ENCODE peak calls at places on chromosomes 12 and 14, in seven cellular contexts. O, W, F, P, Q, Z and D are unnamed samples.

GRCh38 chr12:26268841-26269553 is 73.6 kb downstream of the SSPN start:
- DNase-seq in O (no peak), W (no peak), F (no peak), P (no peak), Q (no peak), Z (no peak), D (no peak)

GRCh38 chr12:53232641-53233538 is 881 bp upstream of the RARG start:
- DNase-seq in O (peak; percentile 70), W (no peak), F (peak; percentile 86), P (no peak), Q (peak; percentile 75), Z (peak; percentile 64), D (no peak)

GRCh38 chr12:25976289-25976688 is 17.8 kb downstream of the RASSF8 start:
- DNase-seq in O (no peak), W (no peak), F (no peak), P (no peak), Q (no peak), Z (no peak), D (no peak)

GRCh38 chr12:51850081-51850932 is 1.8 kb upstream of the FIGNL2 start:
- DNase-seq in O (no peak), W (no peak), F (no peak), P (no peak), Q (no peak), Z (no peak), D (no peak)

GRCh38 chr14:59126714-59127436 is 61.6 kb upstream of the DAAM1 start:
- DNase-seq in O (peak; percentile 67), W (peak; percentile 91), F (peak; percentile 56), P (peak; percentile 3), Q (peak; percentile 64), Z (peak; percentile 52), D (no peak)

GRCh38 chr12:32549675-32550079 is 129.4 kb upstream of the DNM1L start:
- DNase-seq in O (peak; percentile 16), W (no peak), F (no peak), P (no peak), Q (no peak), Z (no peak), D (no peak)

GRCh38 chr14:86203843-86204242 is 673.9 kb downstream of the FLRT2 start:
- DNase-seq in O (no peak), W (no peak), F (no peak), P (no peak), Q (no peak), Z (no peak), D (no peak)

GRCh38 chr14:103854017-103854808 is 6.8 kb upstream of the PPP1R13B start:
- DNase-seq in O (no peak), W (no peak), F (peak; percentile 15), P (no peak), Q (no peak), Z (no peak), D (no peak)

GRCh38 chr12:30989754-30990153 is 63.2 kb downstream of the TSPAN11 start:
- DNase-seq in O (peak; percentile 83), W (no peak), F (peak; percentile 92), P (peak; percentile 68), Q (peak; percentile 67), Z (peak; percentile 57), D (no peak)

GRCh38 chr12:51139292-51139844 is 33.6 kb downstream of the TFCP2 start:
- DNase-seq in O (no peak), W (no peak), F (no peak), P (no peak), Q (no peak), Z (no peak), D (no peak)

GRCh38 chr14:88228519-88229236 is 94.4 kb downstream of the KCNK10 start:
- DNase-seq in O (no peak), W (no peak), F (no peak), P (no peak), Q (no peak), Z (no peak), D (no peak)

GRCh38 chr12:127485528-127485927 is 781.4 kb upstream of the TMEM132C start:
- DNase-seq in O (peak; percentile 40), W (peak; percentile 22), F (no peak), P (peak; percentile 42), Q (no peak), Z (no peak), D (peak; percentile 78)

GRCh38 chr12:80778005-80778541 is 61.4 kb downstream of the MYF5 start:
- DNase-seq in O (no peak), W (peak; percentile 53), F (no peak), P (peak; percentile 64), Q (peak; percentile 10), Z (no peak), D (peak; percentile 67)

GRCh38 chr12:52608161-52608560 is 6.9 kb upstream of the KRT72 start:
- DNase-seq in O (no peak), W (no peak), F (no peak), P (no peak), Q (no peak), Z (no peak), D (no peak)

GRCh38 chr12:69055706-69056105 is 122.7 kb upstream of the CPM start:
- DNase-seq in O (no peak), W (no peak), F (no peak), P (no peak), Q (no peak), Z (no peak), D (no peak)

GRCh38 chr14:37565550-37565949 is 29.5 kb downstream of the FOXA1 start:
- DNase-seq in O (peak; percentile 39), W (no peak), F (peak; percentile 33), P (no peak), Q (no peak), Z (no peak), D (no peak)

GRCh38 chr14:82710257-82710841 is 1176.7 kb upstream of the SEL1L start:
- DNase-seq in O (peak; percentile 76), W (peak; percentile 39), F (peak; percentile 8), P (peak; percentile 4), Q (peak; percentile 38), Z (peak; percentile 13), D (peak; percentile 24)

GRCh38 chr14:93019367-93019843 is 96.3 kb downstream of the ITPK1 start:
- DNase-seq in O (no peak), W (no peak), F (no peak), P (no peak), Q (no peak), Z (no peak), D (no peak)

GRCh38 chr12:8860165-8860961 is 37.9 kb downstream of the A2ML1 start:
- DNase-seq in O (peak; percentile 91), W (no peak), F (peak; percentile 77), P (no peak), Q (peak; percentile 33), Z (no peak), D (no peak)

GRCh38 chr12:77577756-77578155 is 252.9 kb upstream of the NAV3 start:
- DNase-seq in O (no peak), W (no peak), F (no peak), P (no peak), Q (no peak), Z (no peak), D (no peak)

GRCh38 chr12:116135209-116135930 is 142.1 kb downstream of the MED13L start:
- DNase-seq in O (no peak), W (no peak), F (no peak), P (peak; percentile 42), Q (peak; percentile 44), Z (peak; percentile 28), D (peak; percentile 34)

GRCh38 chr14:69685217-69685616 is 73.8 kb downstream of the SUSD6 start:
- DNase-seq in O (no peak), W (no peak), F (no peak), P (no peak), Q (no peak), Z (no peak), D (no peak)

GRCh38 chr14:63853831-63854293 is 1.1 kb downstream of the SYNE2 start:
- DNase-seq in O (peak; percentile 47), W (peak; percentile 96), F (peak; percentile 38), P (peak; percentile 37), Q (peak; percentile 60), Z (peak; percentile 47), D (peak; percentile 43)